ENCODE peak calls at places on chromosomes 16 and 17, in four cellular contexts. B is kidney glomerular epithelial cell, G is NCI-H1417, Z is T follicular helper cell. S is an unnamed sample.

GRCh38 chr17:82861393-82861775 is 21.6 kb upstream of the ZNF750 start:
- DNase-seq in B (no peak), Z (no peak), G (no peak), S (no peak)

GRCh38 chr17:76427457-76428231 is 25.3 kb downstream of the UBE2O start:
- DNase-seq in G (no peak), Z (no peak), B (no peak), S (no peak)

GRCh38 chr16:4696905-4697866 is 3.8 kb downstream of the NUDT16L1 start:
- DNase-seq in B (no peak), G (no peak), Z (no peak), S (no peak)

GRCh38 chr16:89534147-89534788 is 26.1 kb downstream of the SPG7 start:
- DNase-seq in G (no peak), Z (peak), B (no peak), S (peak)

GRCh38 chr16:85757341-85757822 is 6.5 kb upstream of the C16orf74 start:
- DNase-seq in B (no peak), Z (no peak), G (peak), S (no peak)

GRCh38 chr16:19400709-19401108 is 17.0 kb upstream of the TMC5 start:
- DNase-seq in B (no peak), G (no peak), Z (no peak), S (no peak)

GRCh38 chr17:48047113-48047740 is 932 bp upstream of the NFE2L1 start:
- DNase-seq in G (no peak), B (no peak), Z (no peak), S (no peak)

GRCh38 chr16:1069154-1069553 is 3.4 kb upstream of the SSTR5 start:
- DNase-seq in B (no peak), Z (no peak), G (no peak), S (no peak)

GRCh38 chr16:15858921-15859668 is 2.3 kb upstream of the MYH11 start:
- DNase-seq in G (no peak), Z (no peak), B (no peak), S (no peak)

GRCh38 chr17:48791128-48792032 is 25.6 kb downstream of the TTLL6 start:
- DNase-seq in G (peak), Z (peak), B (peak), S (no peak)

GRCh38 chr16:8859913-8860881 is 8.6 kb downstream of the CARHSP1 start:
- DNase-seq in B (no peak), G (no peak), Z (no peak), S (no peak)

GRCh38 chr16:68764866-68765265 is 27.8 kb downstream of the CDH1 start:
- DNase-seq in B (no peak), Z (no peak), G (no peak), S (peak)

GRCh38 chr16:49674255-49674980 is 181.5 kb downstream of the ZNF423 start:
- DNase-seq in G (no peak), Z (no peak), B (no peak), S (no peak)

GRCh38 chr17:72661945-72662826 is 430.3 kb downstream of the SLC39A11 start:
- DNase-seq in Z (no peak), B (no peak), G (no peak), S (no peak)

GRCh38 chr16:85490971-85491771 is 122.0 kb upstream of the GSE1 start:
- DNase-seq in B (no peak), G (no peak), Z (peak), S (no peak)

GRCh38 chr17:63848834-63849689 is 6.6 kb upstream of the SMARCD2 start:
- DNase-seq in Z (peak), G (peak), B (peak), S (peak)

GRCh38 chr17:32240745-32241144 is 24.9 kb upstream of the RHBDL3 start:
- DNase-seq in B (peak), Z (no peak), G (no peak), S (no peak)

GRCh38 chr17:62625184-62625869 is 2.1 kb upstream of the MRC2 start:
- DNase-seq in G (no peak), B (no peak), Z (no peak), S (no peak)

GRCh38 chr17:21453144-21453982 is 77.2 kb downstream of the KCNJ12 start:
- DNase-seq in Z (no peak), B (no peak), G (no peak), S (no peak)

GRCh38 chr17:15883617-15884111 is 61.3 kb upstream of the ADORA2B start:
- DNase-seq in G (no peak), B (no peak), Z (no peak), S (no peak)

GRCh38 chr17:45270828-45271418 is 9.0 kb upstream of the SPATA32 start:
- DNase-seq in B (no peak), G (no peak), Z (peak), S (peak)

GRCh38 chr17:74466111-74466784 is at the start of gene CD300A:
- DNase-seq in B (no peak), Z (no peak), G (no peak), S (no peak)

GRCh38 chr17:82193520-82194236 is 19.0 kb downstream of the CCDC57 start:
- DNase-seq in B (no peak), Z (no peak), G (no peak), S (no peak)

GRCh38 chr17:71922439-71922838 is 198.4 kb upstream of the SOX9 start:
- DNase-seq in Z (no peak), B (peak), G (no peak), S (no peak)

GRCh38 chr17:306116-306515 is 46.5 kb downstream of the RPH3AL start:
- DNase-seq in Z (no peak), G (no peak), B (no peak), S (no peak)

GRCh38 chr16:12531937-12532336 is 271.8 kb downstream of the CPPED1 start:
- DNase-seq in Z (no peak), G (no peak), B (peak), S (no peak)

GRCh38 chr17:74599531-74599939 is 7.5 kb upstream of the CD300LD start:
- DNase-seq in Z (no peak), B (no peak), G (no peak), S (no peak)

GRCh38 chr17:57002904-57003303 is 25.0 kb downstream of the SCPEP1 start:
- DNase-seq in Z (no peak), G (no peak), B (no peak), S (no peak)

GRCh38 chr17:61002316-61002736 is 324.7 kb downstream of the BCAS3 start:
- DNase-seq in B (peak), G (peak), Z (no peak), S (no peak)

GRCh38 chr17:69763503-69763902 is 311.5 kb upstream of the KCNJ16 start:
- DNase-seq in Z (no peak), G (no peak), B (no peak), S (no peak)

GRCh38 chr16:70715113-70715711 is 29.4 kb upstream of the MTSS2 start:
- DNase-seq in G (no peak), Z (no peak), B (peak), S (no peak)

GRCh38 chr17:61285483-61286320 is 113.9 kb upstream of the TBX2 start:
- DNase-seq in Z (no peak), G (no peak), B (no peak), S (no peak)

GRCh38 chr17:31857920-31858646 is 961 bp downstream of the COPRS start:
- DNase-seq in B (no peak), G (no peak), Z (no peak), S (no peak)

GRCh38 chr17:50210249-50211225 is 9.1 kb upstream of the COL1A1 start:
- DNase-seq in B (peak), Z (no peak), G (no peak), S (no peak)

S was measured in activated T-helper 1 cell treated with anti-CD3 and anti-CD28 coated beads, Interleukin-12 subunit alpha, Interleukin-12 subunit beta, Interleukin-2, Interleukin-4 antibody, amounts not matched to agents 30 ng/mL and 10 ng/mL and 1 ng/mL, durations not matched to agents 14 hours and 24 hours and 36 hours.